ENCODE peak calls at places on chromosomes 4 and X, in seven cellular contexts. One of them, this sample, is unnamed. For H3K27me3, the result is how much of the 10 kb centered on the place peaks cover.

GRCh38 chr4:184979461-184980124 is 38.7 kb upstream of the HELT start:
- DNase-seq in spleen: no peak
- DNase-seq in dorsolateral prefrontal cortex: no peak
- DNase-seq in heart right ventricle: no peak
- DNase-seq in adipocyte: no peak
- DNase-seq in cardiac muscle cell: no peak
- DNase-seq in psoas muscle: no peak
- DNase-seq in this sample: no peak

GRCh38 chrX:39477438-39478120 is 620.2 kb downstream of the BCOR start:
- DNase-seq in dorsolateral prefrontal cortex: no peak
- DNase-seq in adipocyte: no peak
- DNase-seq in heart right ventricle: peak
- DNase-seq in spleen: no peak
- DNase-seq in cardiac muscle cell: peak
- DNase-seq in psoas muscle: peak
- DNase-seq in this sample: peak

GRCh38 chrX:20718592-20718991 is 451.9 kb upstream of the RPS6KA3 start:
- DNase-seq in spleen: no peak
- DNase-seq in psoas muscle: no peak
- DNase-seq in heart right ventricle: no peak
- DNase-seq in adipocyte: no peak
- DNase-seq in dorsolateral prefrontal cortex: no peak
- DNase-seq in cardiac muscle cell: no peak
- DNase-seq in this sample: no peak

GRCh38 chrX:47502591-47503222 is 19.7 kb upstream of the ZNF41 start:
- DNase-seq in heart right ventricle: no peak
- DNase-seq in adipocyte: peak
- DNase-seq in dorsolateral prefrontal cortex: no peak
- DNase-seq in psoas muscle: no peak
- DNase-seq in cardiac muscle cell: peak
- DNase-seq in spleen: no peak
- DNase-seq in this sample: no peak

GRCh38 chrX:65689377-65689776 is 21.9 kb downstream of the MSN start:
- DNase-seq in heart right ventricle: no peak
- DNase-seq in dorsolateral prefrontal cortex: no peak
- DNase-seq in spleen: no peak
- DNase-seq in cardiac muscle cell: no peak
- DNase-seq in adipocyte: no peak
- DNase-seq in psoas muscle: no peak
- DNase-seq in this sample: no peak

GRCh38 chr4:2300431-2300861 is 38.5 kb upstream of the MXD4 start:
- DNase-seq in adipocyte: no peak
- DNase-seq in spleen: peak
- DNase-seq in dorsolateral prefrontal cortex: no peak
- DNase-seq in heart right ventricle: no peak
- DNase-seq in psoas muscle: no peak
- DNase-seq in cardiac muscle cell: no peak
- DNase-seq in this sample: no peak

GRCh38 chrX:43707812-43708548 is 51.9 kb downstream of the MAOA start:
- DNase-seq in psoas muscle: peak
- DNase-seq in spleen: no peak
- DNase-seq in heart right ventricle: peak
- DNase-seq in cardiac muscle cell: peak
- DNase-seq in dorsolateral prefrontal cortex: no peak
- DNase-seq in adipocyte: peak
- DNase-seq in this sample: no peak

GRCh38 chr4:122728781-122729330 is 3.6 kb upstream of the BBS12 start:
- DNase-seq in spleen: no peak
- DNase-seq in adipocyte: peak
- DNase-seq in heart right ventricle: no peak
- DNase-seq in dorsolateral prefrontal cortex: no peak
- DNase-seq in cardiac muscle cell: peak
- DNase-seq in psoas muscle: no peak
- DNase-seq in this sample: no peak

GRCh38 chr4:609400-610050 is 15.8 kb upstream of the PDE6B start:
- DNase-seq in heart right ventricle: no peak
- DNase-seq in dorsolateral prefrontal cortex: no peak
- DNase-seq in adipocyte: no peak
- DNase-seq in psoas muscle: no peak
- DNase-seq in cardiac muscle cell: no peak
- DNase-seq in spleen: peak
- DNase-seq in this sample: no peak
- H3K27me3 ChIP-seq in heart right ventricle: under half
- H3K27me3 ChIP-seq in dorsolateral prefrontal cortex: under half
- H3K27me3 ChIP-seq in adipocyte: under half
- H3K27me3 ChIP-seq in psoas muscle: under half
- H3K27me3 ChIP-seq in cardiac muscle cell: under half
- H3K27me3 ChIP-seq in spleen: under half
- H3K27me3 ChIP-seq in this sample: under half

GRCh38 chr4:4281787-4282186 is 8.2 kb downstream of the LYAR start:
- DNase-seq in dorsolateral prefrontal cortex: no peak
- DNase-seq in adipocyte: no peak
- DNase-seq in spleen: no peak
- DNase-seq in cardiac muscle cell: no peak
- DNase-seq in heart right ventricle: no peak
- DNase-seq in psoas muscle: no peak
- DNase-seq in this sample: no peak
- H3K4me3 ChIP-seq in dorsolateral prefrontal cortex: no peak
- H3K4me3 ChIP-seq in adipocyte: no peak
- H3K4me3 ChIP-seq in spleen: no peak
- H3K4me3 ChIP-seq in cardiac muscle cell: no peak
- H3K4me3 ChIP-seq in heart right ventricle: no peak
- H3K4me3 ChIP-seq in psoas muscle: no peak
- H3K4me3 ChIP-seq in this sample: no peak

GRCh38 chr4:4764506-4764905 is 95.0 kb upstream of the MSX1 start:
- DNase-seq in heart right ventricle: no peak
- DNase-seq in adipocyte: no peak
- DNase-seq in psoas muscle: no peak
- DNase-seq in cardiac muscle cell: no peak
- DNase-seq in spleen: no peak
- DNase-seq in dorsolateral prefrontal cortex: no peak
- DNase-seq in this sample: no peak

GRCh38 chr4:4761128-4761991 is 98.1 kb upstream of the MSX1 start:
- DNase-seq in heart right ventricle: no peak
- DNase-seq in psoas muscle: no peak
- DNase-seq in cardiac muscle cell: peak
- DNase-seq in adipocyte: no peak
- DNase-seq in spleen: no peak
- DNase-seq in dorsolateral prefrontal cortex: no peak
- DNase-seq in this sample: no peak

GRCh38 chr4:4763815-4764202 is 95.7 kb upstream of the MSX1 start:
- DNase-seq in heart right ventricle: no peak
- DNase-seq in dorsolateral prefrontal cortex: no peak
- DNase-seq in cardiac muscle cell: peak
- DNase-seq in spleen: no peak
- DNase-seq in psoas muscle: no peak
- DNase-seq in adipocyte: peak
- DNase-seq in this sample: no peak

GRCh38 chr4:4762909-4763814 is 96.3 kb upstream of the MSX1 start:
- DNase-seq in heart right ventricle: no peak
- DNase-seq in adipocyte: peak
- DNase-seq in cardiac muscle cell: peak
- DNase-seq in spleen: no peak
- DNase-seq in dorsolateral prefrontal cortex: no peak
- DNase-seq in psoas muscle: no peak
- DNase-seq in this sample: no peak

DNA sequence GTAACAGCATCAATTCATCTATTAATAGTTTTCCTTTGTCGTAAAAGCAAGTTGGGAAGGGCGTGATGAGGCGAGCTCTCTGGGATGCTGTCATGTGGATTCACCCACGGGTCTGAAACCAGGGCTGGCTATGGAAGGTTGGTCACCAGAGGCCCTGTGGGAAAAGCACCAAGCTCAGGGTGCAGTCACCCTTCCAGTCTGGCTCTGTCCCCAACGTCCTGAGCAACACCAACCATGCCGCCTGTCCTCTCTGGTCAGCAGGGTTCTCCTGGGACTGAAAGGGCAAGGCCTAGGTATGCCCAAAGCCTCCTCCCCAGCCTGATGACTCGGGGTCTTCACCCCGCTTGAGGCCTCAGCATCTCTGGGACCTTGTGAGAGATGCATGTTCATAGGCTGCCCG is 97.2 kb upstream of the MSX1 start:
- DNase-seq in cardiac muscle cell: no peak
- DNase-seq in psoas muscle: no peak
- DNase-seq in spleen: no peak
- DNase-seq in dorsolateral prefrontal cortex: no peak
- DNase-seq in heart right ventricle: no peak
- DNase-seq in adipocyte: no peak
- DNase-seq in this sample: no peak
- H3K27me3 ChIP-seq in cardiac muscle cell: under half
- H3K27me3 ChIP-seq in psoas muscle: under half
- H3K27me3 ChIP-seq in spleen: under half
- H3K27me3 ChIP-seq in dorsolateral prefrontal cortex: under half
- H3K27me3 ChIP-seq in heart right ventricle: under half
- H3K27me3 ChIP-seq in adipocyte: under half
- H3K27me3 ChIP-seq in this sample: under half

DNA sequence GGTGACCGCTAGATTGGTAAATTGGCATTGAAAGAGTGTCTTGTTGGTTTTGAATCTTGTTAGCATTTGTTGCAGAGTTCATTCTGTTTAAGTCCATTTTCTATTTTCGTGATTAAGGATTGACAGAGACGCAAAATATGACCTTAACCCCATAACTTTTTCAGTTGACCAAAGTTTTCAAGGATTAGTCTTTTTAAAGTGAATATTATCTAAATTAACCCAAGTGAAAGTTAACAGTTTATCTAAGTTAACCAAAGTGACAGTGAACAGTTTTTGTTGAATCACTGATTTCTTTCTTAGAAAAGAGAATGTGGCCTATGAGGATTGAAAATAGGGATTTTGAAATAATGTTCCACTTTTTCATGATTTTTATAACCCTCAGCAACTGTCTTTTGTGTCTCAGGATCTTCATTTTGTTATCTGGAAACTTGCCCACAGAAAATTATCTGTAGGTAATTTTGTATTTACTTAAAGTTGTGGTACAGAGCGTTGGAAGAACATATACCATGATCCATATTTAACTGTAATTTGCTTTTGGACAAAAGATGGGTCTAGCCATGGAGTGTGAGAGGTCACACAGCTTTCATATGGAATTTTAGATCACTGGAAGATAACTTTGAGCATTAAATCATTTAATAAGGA is 3.3 kb downstream of the CPEB2 start:
- DNase-seq in spleen: no peak
- DNase-seq in psoas muscle: no peak
- DNase-seq in adipocyte: peak
- DNase-seq in cardiac muscle cell: no peak
- DNase-seq in dorsolateral prefrontal cortex: no peak
- DNase-seq in heart right ventricle: no peak
- DNase-seq in this sample: no peak
- H3K4me3 ChIP-seq in spleen: peak
- H3K4me3 ChIP-seq in psoas muscle: peak
- H3K4me3 ChIP-seq in adipocyte: peak
- H3K4me3 ChIP-seq in cardiac muscle cell: peak
- H3K4me3 ChIP-seq in dorsolateral prefrontal cortex: peak
- H3K4me3 ChIP-seq in heart right ventricle: peak
- H3K4me3 ChIP-seq in this sample: peak

DNA sequence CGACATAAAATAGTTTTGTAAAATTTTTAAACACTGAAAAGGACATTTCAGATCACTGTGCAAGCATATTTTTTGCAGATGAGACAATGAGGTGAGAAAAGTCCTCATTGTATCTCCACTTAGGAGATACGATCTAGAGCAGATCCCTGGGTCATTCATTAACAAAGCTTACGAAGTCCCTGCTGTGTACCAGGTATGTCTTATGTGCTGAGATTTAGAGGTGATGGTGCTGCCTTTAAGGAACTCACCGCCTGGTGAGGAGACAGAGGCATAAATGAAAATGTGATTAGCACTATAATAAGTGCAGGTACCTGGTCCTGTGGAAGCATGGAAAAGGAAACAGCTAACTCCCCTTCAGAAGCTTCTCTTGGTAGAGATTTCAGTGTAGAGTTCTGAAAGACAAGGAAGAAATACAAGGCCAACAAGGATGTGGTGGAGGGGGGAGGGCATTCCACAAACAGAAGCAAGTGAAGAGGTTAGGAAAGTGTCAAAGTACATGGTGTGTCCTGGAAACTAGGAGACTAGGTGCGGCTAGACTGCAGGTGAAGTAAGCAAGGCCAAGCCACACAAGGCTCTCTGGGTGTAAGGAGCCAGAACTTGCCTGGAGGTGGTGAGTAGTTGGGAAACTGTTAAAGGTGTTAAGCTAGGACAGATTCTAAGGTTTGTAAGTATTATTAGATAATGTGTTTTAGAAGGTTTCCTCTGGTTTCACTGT is 1.5 kb upstream of the NDNF start:
- DNase-seq in cardiac muscle cell: no peak
- DNase-seq in dorsolateral prefrontal cortex: no peak
- DNase-seq in heart right ventricle: no peak
- DNase-seq in adipocyte: no peak
- DNase-seq in psoas muscle: no peak
- DNase-seq in spleen: no peak
- DNase-seq in this sample: no peak
- H3K27me3 ChIP-seq in cardiac muscle cell: under half
- H3K27me3 ChIP-seq in dorsolateral prefrontal cortex: under half
- H3K27me3 ChIP-seq in heart right ventricle: half or more
- H3K27me3 ChIP-seq in adipocyte: under half
- H3K27me3 ChIP-seq in psoas muscle: under half
- H3K27me3 ChIP-seq in spleen: half or more
- H3K27me3 ChIP-seq in this sample: under half

DNA sequence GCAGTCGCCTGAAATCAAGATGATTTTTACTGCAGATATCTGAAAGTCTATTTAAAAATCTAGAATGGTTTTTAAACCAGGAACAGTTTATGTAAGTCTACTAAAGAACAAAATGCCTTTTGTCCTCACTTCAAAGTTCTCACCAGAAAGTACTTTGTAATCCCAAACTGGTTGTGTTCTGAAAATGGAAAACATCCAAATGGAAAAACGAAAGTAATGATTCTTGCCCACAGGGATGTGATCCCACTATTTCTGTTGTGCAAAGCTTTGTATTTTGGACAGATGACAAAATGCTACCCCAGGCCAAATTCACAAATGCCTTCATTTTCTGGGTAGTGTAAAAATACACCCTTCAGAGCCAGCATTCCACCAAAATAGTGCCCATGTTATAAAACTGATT is 265.5 kb upstream of the FTHL17 start:
- DNase-seq in spleen: no peak
- DNase-seq in psoas muscle: no peak
- DNase-seq in dorsolateral prefrontal cortex: no peak
- DNase-seq in cardiac muscle cell: peak
- DNase-seq in adipocyte: no peak
- DNase-seq in heart right ventricle: no peak
- DNase-seq in this sample: no peak
- H3K4me3 ChIP-seq in spleen: no peak
- H3K4me3 ChIP-seq in psoas muscle: no peak
- H3K4me3 ChIP-seq in dorsolateral prefrontal cortex: peak
- H3K4me3 ChIP-seq in cardiac muscle cell: no peak
- H3K4me3 ChIP-seq in adipocyte: no peak
- H3K4me3 ChIP-seq in heart right ventricle: no peak
- H3K4me3 ChIP-seq in this sample: no peak

DNA sequence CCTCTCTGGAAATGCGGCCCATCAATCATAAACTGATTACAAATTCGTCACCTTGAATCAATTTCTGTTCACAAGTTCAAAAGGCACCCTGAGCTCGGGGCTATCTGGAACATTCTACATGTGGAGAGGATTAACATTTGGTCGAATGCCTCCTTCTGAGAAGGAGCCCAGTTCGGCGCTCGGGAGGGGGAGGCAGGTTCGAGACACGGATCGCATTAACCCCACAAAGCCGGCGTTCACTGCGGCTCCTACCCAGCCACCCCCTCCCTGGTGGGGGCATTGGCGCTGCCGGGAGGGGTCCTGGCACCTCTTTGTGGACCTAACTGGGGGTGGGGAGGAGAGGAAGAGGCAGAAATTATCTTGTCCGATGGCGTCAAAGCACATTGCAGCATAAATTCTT is 108.0 kb downstream of the CPZ start:
- DNase-seq in psoas muscle: no peak
- DNase-seq in cardiac muscle cell: no peak
- DNase-seq in heart right ventricle: no peak
- DNase-seq in spleen: peak
- DNase-seq in adipocyte: no peak
- DNase-seq in dorsolateral prefrontal cortex: no peak
- DNase-seq in this sample: no peak
- H3K27me3 ChIP-seq in psoas muscle: under half
- H3K27me3 ChIP-seq in cardiac muscle cell: under half
- H3K27me3 ChIP-seq in heart right ventricle: under half
- H3K27me3 ChIP-seq in spleen: under half
- H3K27me3 ChIP-seq in adipocyte: under half
- H3K27me3 ChIP-seq in dorsolateral prefrontal cortex: under half
- H3K27me3 ChIP-seq in this sample: under half

This sample was measured in naive thymus-derived CD4-positive, alpha-beta T cell.